ENCODE peak calls at places on chromosomes 1 and 21, in eight cellular contexts. C is left colon, N is Right ventricle myocardium superior, A is H54, H is adipocyte, O is K562, T is ELR, P is H7. E is an unnamed sample.
A peak's percentile ranks its signal among the peaks of the same experiment; 100 is the strongest.

GRCh38 chr1:23977854-23978191 is 2.3 kb downstream of the SRSF10 start:
- DNase-seq in C (no peak), N (no peak), O (peak; percentile 56), A (no peak), T (peak; percentile 33), P (no peak), H (no peak), E (no peak)

GRCh38 chr1:225851810-225852209 is 30.4 kb downstream of the TMEM63A start:
- DNase-seq in A (no peak), H (no peak), N (peak; percentile 8), P (no peak), O (no peak), C (no peak), T (no peak), E (no peak)

GRCh38 chr1:51628715-51629590 is 12.1 kb downstream of the OSBPL9 start:
- DNase-seq in A (no peak), P (no peak), N (no peak), H (no peak), O (no peak), T (no peak), C (no peak), E (no peak)

GRCh38 chr1:23897083-23897482 is 16.1 kb downstream of the CNR2 start:
- DNase-seq in N (no peak), A (no peak), O (no peak), T (no peak), P (no peak), C (no peak), H (no peak), E (no peak)

GRCh38 chr1:46525253-46525983 is 26.0 kb downstream of the KNCN start:
- DNase-seq in O (no peak), A (no peak), H (no peak), T (no peak), C (no peak), N (no peak), P (peak; percentile 71), E (no peak)

GRCh38 chr1:183696981-183697380 is 43.9 kb upstream of the APOBEC4 start:
- DNase-seq in A (no peak), N (no peak), C (no peak), O (no peak), T (no peak), P (no peak), H (no peak), E (no peak)

GRCh38 chr21:37072239-37072987 is 458 bp downstream of the PIGP start:
- DNase-seq in P (peak; percentile 80), O (peak; percentile 77), H (peak; percentile 94), N (peak; percentile 91), A (peak; percentile 65), T (peak; percentile 77), C (no peak), E (no peak)

GRCh38 chr21:46121286-46122221 is 23.6 kb downstream of the COL6A2 start:
- DNase-seq in C (peak; percentile 1), N (no peak), H (no peak), O (no peak), P (peak; percentile 50), A (no peak), T (no peak), E (no peak)

GRCh38 chr1:204866051-204866596 is 4.5 kb upstream of the NFASC start:
- DNase-seq in H (no peak), A (no peak), N (no peak), P (no peak), C (no peak), T (no peak), O (no peak), E (no peak)

GRCh38 chr21:17848228-17848627 is 29.1 kb upstream of the C21orf91 start:
- DNase-seq in T (peak; percentile 93), P (no peak), H (peak; percentile 79), N (no peak), A (peak; percentile 75), O (peak; percentile 17), C (peak; percentile 11), E (peak; percentile 95)

GRCh38 chr21:45418301-45419071 is 13.5 kb downstream of the COL18A1 start:
- DNase-seq in A (no peak), H (no peak), T (no peak), O (no peak), N (peak; percentile 36), P (no peak), C (no peak), E (no peak)

E was measured in astrocyte of the hippocampus.